ENCODE peak calls at places on chromosomes 13 and 19, in five cellular contexts. E is endothelial cell; R is substantia nigra; I is activated T-cell treated with anti-CD3 and anti-CD28 coated beads for 1 hour; S is stimulated activated CD4-positive, alpha-beta T cell treated with anti-CD3 and anti-CD28 coated beads, Interleukin-15, amount 100 ng/mL, for 1 hour. T is an unnamed sample.

GRCh38 chr13:97058417-97058816 is 64.1 kb upstream of the OXGR1 start:
- DNase-seq in E (no peak), R (no peak), I (no peak), S (no peak), T (no peak)

GRCh38 chr19:34963531-34964406 is at the start of gene ZNF792:
- DNase-seq in E (peak; percentile 87), R (peak; percentile 48), I (peak; percentile 36), S (no peak), T (peak; percentile 39)

GRCh38 chr13:106490887-106491321 is 44.6 kb downstream of the EFNB2 start:
- DNase-seq in E (no peak), R (no peak), I (no peak), S (no peak), T (no peak)

GRCh38 chr13:103187621-103188020 is 121.4 kb upstream of the SLC10A2 start:
- DNase-seq in E (no peak), R (no peak), I (no peak), S (no peak), T (no peak)

GRCh38 chr13:66222926-66223325 is 1007.2 kb downstream of the PCDH9 start:
- DNase-seq in E (no peak), R (no peak), I (no peak), S (no peak), T (no peak)

GRCh38 chr19:5694167-5694951 is 4.3 kb downstream of the RPL36 start:
- DNase-seq in E (no peak), R (no peak), I (no peak), S (no peak), T (no peak)

GRCh38 chr13:38417727-38418126 is 68.1 kb downstream of the UFM1 start:
- DNase-seq in E (peak; percentile 15), R (no peak), I (no peak), S (no peak), T (no peak)

GRCh38 chr13:56561327-56561726 is 579.4 kb upstream of the PRR20A start:
- DNase-seq in E (peak; percentile 4), R (no peak), I (no peak), S (no peak), T (no peak)

GRCh38 chr13:30133976-30134375 is 173.4 kb downstream of the KATNAL1 start:
- DNase-seq in E (no peak), R (no peak), I (no peak), S (no peak), T (no peak)

GRCh38 chr19:49689133-49690072 is at the start of gene ADM5:
- DNase-seq in E (no peak), R (peak; percentile 12), I (no peak), S (no peak), T (no peak)

GRCh38 chr13:110345266-110345665 is 38.2 kb downstream of the COL4A2 start:
- DNase-seq in E (no peak), R (no peak), I (no peak), S (no peak), T (no peak)

GRCh38 chr19:18995804-18996241 is 37.5 kb downstream of the SUGP2 start:
- DNase-seq in E (peak; percentile 50), R (peak; percentile 60), I (no peak), S (no peak), T (no peak)

GRCh38 chr19:28980236-28980868 is 232.6 kb downstream of the UQCRFS1 start:
- DNase-seq in E (no peak), R (no peak), I (no peak), S (no peak), T (no peak)

GRCh38 chr13:21242236-21242635 is 65.8 kb downstream of the MRPL57 start:
- DNase-seq in E (peak; percentile 47), R (no peak), I (no peak), S (no peak), T (no peak)

GRCh38 chr13:81080911-81081454 is 740.1 kb upstream of the SPRY2 start:
- DNase-seq in E (no peak), R (no peak), I (no peak), S (no peak), T (no peak)

GRCh38 chr13:80339578-80339840 is 1.4 kb downstream of the SPRY2 start:
- DNase-seq in E (peak; percentile 14), R (no peak), I (no peak), S (no peak), T (no peak)

GRCh38 chr19:46571495-46571894 is 29.6 kb upstream of the CALM3 start:
- DNase-seq in E (peak; percentile 35), R (no peak), I (no peak), S (no peak), T (no peak)

GRCh38 chr13:98454389-98454881 is 122.5 kb downstream of the STK24 start:
- DNase-seq in E (no peak), R (no peak), I (no peak), S (no peak), T (no peak)

GRCh38 chr13:113655358-113656014 is 2.5 kb downstream of the ATP4B start:
- DNase-seq in E (no peak), R (no peak), I (no peak), S (no peak), T (peak; percentile 7)

GRCh38 chr19:31332096-31332495 is 17.1 kb downstream of the TSHZ3 start:
- DNase-seq in E (no peak), R (no peak), I (no peak), S (no peak), T (no peak)

GRCh38 chr13:39016789-39017188 is 21.1 kb downstream of the PROSER1 start:
- DNase-seq in E (no peak), R (no peak), I (no peak), S (no peak), T (no peak)

GRCh38 chr13:112982281-112983041 is 13.4 kb downstream of the MCF2L start:
- DNase-seq in E (no peak), R (no peak), I (no peak), S (no peak), T (no peak)

GRCh38 chr13:30145709-30146367 is 161.5 kb downstream of the KATNAL1 start:
- DNase-seq in E (no peak), R (no peak), I (no peak), S (no peak), T (no peak)

GRCh38 chr19:35869327-35870123 is 1.2 kb downstream of the APLP1 start:
- DNase-seq in E (peak; percentile 74), R (peak; percentile 69), I (peak; percentile 62), S (peak; percentile 60), T (peak; percentile 54)

GRCh38 chr19:47529018-47529742 is 14.3 kb upstream of the NAPA start:
- DNase-seq in E (no peak), R (no peak), I (no peak), S (no peak), T (no peak)

T was measured in naive thymus-derived CD8-positive, alpha-beta T cell.